ENCODE peak calls at places on chromosomes 2 and 18, in nine cellular contexts. One of them, this sample, is unnamed.

GRCh38 chr2:160666019-160666676 is 172.5 kb upstream of the RBMS1 start:
- DNase-seq in effector CD4-positive, alpha-beta T cell: no peak
- DNase-seq in fibroblast of villous mesenchyme: peak; percentile 99
- DNase-seq in T follicular helper cell: no peak
- DNase-seq in small intestine: peak; percentile 11
- DNase-seq in NCI-H2081: peak; percentile 59
- DNase-seq in dermis blood vessel endothelial cell: peak; percentile 99
- DNase-seq in EL: peak; percentile 95
- DNase-seq in iris pigment epithelial cell: peak; percentile 99
- DNase-seq in this sample: no peak

GRCh38 chr2:172513935-172514586 is 41.8 kb upstream of the PDK1 start:
- DNase-seq in NCI-H2081: no peak
- DNase-seq in iris pigment epithelial cell: no peak
- DNase-seq in effector CD4-positive, alpha-beta T cell: no peak
- DNase-seq in T follicular helper cell: no peak
- DNase-seq in fibroblast of villous mesenchyme: no peak
- DNase-seq in small intestine: no peak
- DNase-seq in dermis blood vessel endothelial cell: no peak
- DNase-seq in EL: no peak
- DNase-seq in this sample: no peak

GRCh38 chr18:78868330-78869316 is 111.0 kb upstream of the SALL3 start:
- DNase-seq in EL: no peak
- DNase-seq in dermis blood vessel endothelial cell: no peak
- DNase-seq in small intestine: no peak
- DNase-seq in NCI-H2081: no peak
- DNase-seq in effector CD4-positive, alpha-beta T cell: no peak
- DNase-seq in fibroblast of villous mesenchyme: no peak
- DNase-seq in iris pigment epithelial cell: no peak
- DNase-seq in T follicular helper cell: no peak
- DNase-seq in this sample: no peak

GRCh38 chr2:229553091-229553490 is 161.3 kb downstream of the DNER start:
- DNase-seq in NCI-H2081: no peak
- DNase-seq in dermis blood vessel endothelial cell: no peak
- DNase-seq in effector CD4-positive, alpha-beta T cell: no peak
- DNase-seq in iris pigment epithelial cell: peak; percentile 51
- DNase-seq in fibroblast of villous mesenchyme: no peak
- DNase-seq in EL: peak; percentile 45
- DNase-seq in T follicular helper cell: no peak
- DNase-seq in small intestine: no peak
- DNase-seq in this sample: no peak

GRCh38 chr2:15334650-15335326 is 226.3 kb downstream of the NBAS start:
- DNase-seq in iris pigment epithelial cell: peak; percentile 84
- DNase-seq in NCI-H2081: peak; percentile 77
- DNase-seq in effector CD4-positive, alpha-beta T cell: no peak
- DNase-seq in EL: peak; percentile 51
- DNase-seq in dermis blood vessel endothelial cell: no peak
- DNase-seq in fibroblast of villous mesenchyme: peak; percentile 26
- DNase-seq in small intestine: no peak
- DNase-seq in T follicular helper cell: no peak
- DNase-seq in this sample: no peak

GRCh38 chr18:59921384-59921891 is 21.6 kb downstream of the PMAIP1 start:
- DNase-seq in effector CD4-positive, alpha-beta T cell: peak; percentile 8
- DNase-seq in EL: no peak
- DNase-seq in T follicular helper cell: no peak
- DNase-seq in iris pigment epithelial cell: no peak
- DNase-seq in dermis blood vessel endothelial cell: no peak
- DNase-seq in fibroblast of villous mesenchyme: no peak
- DNase-seq in NCI-H2081: no peak
- DNase-seq in small intestine: peak; percentile 8
- DNase-seq in this sample: no peak

GRCh38 chr2:235669983-235670962 is 176.4 kb downstream of the AGAP1 start:
- DNase-seq in small intestine: peak; percentile 69
- DNase-seq in T follicular helper cell: no peak
- DNase-seq in EL: peak; percentile 75
- DNase-seq in effector CD4-positive, alpha-beta T cell: no peak
- DNase-seq in NCI-H2081: peak; percentile 69
- DNase-seq in dermis blood vessel endothelial cell: peak; percentile 80
- DNase-seq in iris pigment epithelial cell: peak; percentile 87
- DNase-seq in fibroblast of villous mesenchyme: peak; percentile 84
- DNase-seq in this sample: peak; percentile 55

GRCh38 chr2:134232868-134233732 is 20.8 kb upstream of the MGAT5 start:
- DNase-seq in effector CD4-positive, alpha-beta T cell: no peak
- DNase-seq in iris pigment epithelial cell: peak; percentile 72
- DNase-seq in NCI-H2081: no peak
- DNase-seq in EL: peak; percentile 29
- DNase-seq in small intestine: peak; percentile 37
- DNase-seq in T follicular helper cell: no peak
- DNase-seq in fibroblast of villous mesenchyme: peak; percentile 67
- DNase-seq in dermis blood vessel endothelial cell: no peak
- DNase-seq in this sample: no peak

GRCh38 chr2:210263841-210264240 is 38.6 kb upstream of the ACADL start:
- DNase-seq in EL: no peak
- DNase-seq in fibroblast of villous mesenchyme: no peak
- DNase-seq in NCI-H2081: no peak
- DNase-seq in effector CD4-positive, alpha-beta T cell: no peak
- DNase-seq in dermis blood vessel endothelial cell: no peak
- DNase-seq in iris pigment epithelial cell: no peak
- DNase-seq in T follicular helper cell: no peak
- DNase-seq in small intestine: no peak
- DNase-seq in this sample: no peak

GRCh38 chr2:227818569-227819397 is 5.1 kb downstream of the CCL20 start:
- DNase-seq in EL: no peak
- DNase-seq in T follicular helper cell: no peak
- DNase-seq in fibroblast of villous mesenchyme: peak; percentile 98
- DNase-seq in small intestine: peak; percentile 64
- DNase-seq in iris pigment epithelial cell: peak; percentile 93
- DNase-seq in NCI-H2081: no peak
- DNase-seq in dermis blood vessel endothelial cell: no peak
- DNase-seq in effector CD4-positive, alpha-beta T cell: no peak
- DNase-seq in this sample: no peak

GRCh38 chr2:162773352-162773751 is 65.2 kb downstream of the KCNH7 start:
- DNase-seq in dermis blood vessel endothelial cell: no peak
- DNase-seq in iris pigment epithelial cell: no peak
- DNase-seq in effector CD4-positive, alpha-beta T cell: no peak
- DNase-seq in EL: no peak
- DNase-seq in T follicular helper cell: no peak
- DNase-seq in small intestine: no peak
- DNase-seq in fibroblast of villous mesenchyme: no peak
- DNase-seq in NCI-H2081: no peak
- DNase-seq in this sample: no peak

GRCh38 chr2:191048073-191048472 is 34.1 kb upstream of the STAT1 start:
- DNase-seq in dermis blood vessel endothelial cell: no peak
- DNase-seq in fibroblast of villous mesenchyme: peak; percentile 62
- DNase-seq in effector CD4-positive, alpha-beta T cell: no peak
- DNase-seq in small intestine: no peak
- DNase-seq in EL: peak; percentile 36
- DNase-seq in T follicular helper cell: no peak
- DNase-seq in NCI-H2081: no peak
- DNase-seq in iris pigment epithelial cell: peak; percentile 74
- DNase-seq in this sample: no peak

GRCh38 chr2:6999161-6999877 is 82.1 kb downstream of the RNF144A start:
- DNase-seq in dermis blood vessel endothelial cell: no peak
- DNase-seq in T follicular helper cell: no peak
- DNase-seq in fibroblast of villous mesenchyme: no peak
- DNase-seq in effector CD4-positive, alpha-beta T cell: no peak
- DNase-seq in EL: no peak
- DNase-seq in small intestine: no peak
- DNase-seq in iris pigment epithelial cell: no peak
- DNase-seq in NCI-H2081: no peak
- DNase-seq in this sample: no peak

GRCh38 chr18:58078889-58079573 is 35.0 kb downstream of the NEDD4L start:
- DNase-seq in effector CD4-positive, alpha-beta T cell: no peak
- DNase-seq in EL: no peak
- DNase-seq in dermis blood vessel endothelial cell: no peak
- DNase-seq in fibroblast of villous mesenchyme: no peak
- DNase-seq in iris pigment epithelial cell: no peak
- DNase-seq in NCI-H2081: no peak
- DNase-seq in small intestine: peak; percentile 98
- DNase-seq in T follicular helper cell: no peak
- DNase-seq in this sample: no peak

GRCh38 chr2:100178085-100178788 is 35.8 kb upstream of the AFF3 start:
- DNase-seq in small intestine: peak; percentile 43
- DNase-seq in EL: peak; percentile 55
- DNase-seq in T follicular helper cell: no peak
- DNase-seq in NCI-H2081: no peak
- DNase-seq in fibroblast of villous mesenchyme: peak; percentile 47
- DNase-seq in iris pigment epithelial cell: peak; percentile 53
- DNase-seq in effector CD4-positive, alpha-beta T cell: no peak
- DNase-seq in dermis blood vessel endothelial cell: peak; percentile 88
- DNase-seq in this sample: peak; percentile 15

GRCh38 chr2:25979006-25979405 is 3.3 kb downstream of the KIF3C start:
- DNase-seq in small intestine: no peak
- DNase-seq in effector CD4-positive, alpha-beta T cell: no peak
- DNase-seq in iris pigment epithelial cell: no peak
- DNase-seq in T follicular helper cell: no peak
- DNase-seq in NCI-H2081: no peak
- DNase-seq in dermis blood vessel endothelial cell: no peak
- DNase-seq in fibroblast of villous mesenchyme: no peak
- DNase-seq in EL: no peak
- DNase-seq in this sample: no peak

GRCh38 chr2:196849895-196850294 is 40.7 kb upstream of the C2orf66 start:
- DNase-seq in fibroblast of villous mesenchyme: peak; percentile 41
- DNase-seq in effector CD4-positive, alpha-beta T cell: no peak
- DNase-seq in T follicular helper cell: no peak
- DNase-seq in iris pigment epithelial cell: peak; percentile 48
- DNase-seq in EL: peak; percentile 38
- DNase-seq in dermis blood vessel endothelial cell: peak; percentile 64
- DNase-seq in NCI-H2081: no peak
- DNase-seq in small intestine: peak; percentile 67
- DNase-seq in this sample: no peak

GRCh38 chr2:209534228-209534627 is 110.4 kb downstream of the MAP2 start:
- DNase-seq in T follicular helper cell: no peak
- DNase-seq in effector CD4-positive, alpha-beta T cell: no peak
- DNase-seq in dermis blood vessel endothelial cell: no peak
- DNase-seq in EL: no peak
- DNase-seq in iris pigment epithelial cell: no peak
- DNase-seq in NCI-H2081: no peak
- DNase-seq in fibroblast of villous mesenchyme: no peak
- DNase-seq in small intestine: no peak
- DNase-seq in this sample: no peak

GRCh38 chr2:11865820-11866219 is 119.4 kb downstream of the LPIN1 start:
- DNase-seq in dermis blood vessel endothelial cell: no peak
- DNase-seq in T follicular helper cell: no peak
- DNase-seq in effector CD4-positive, alpha-beta T cell: no peak
- DNase-seq in NCI-H2081: no peak
- DNase-seq in fibroblast of villous mesenchyme: no peak
- DNase-seq in EL: no peak
- DNase-seq in small intestine: no peak
- DNase-seq in iris pigment epithelial cell: no peak
- DNase-seq in this sample: no peak

GRCh38 chr2:96340493-96341414 is 5.2 kb downstream of the NCAPH start:
- DNase-seq in NCI-H2081: no peak
- DNase-seq in dermis blood vessel endothelial cell: no peak
- DNase-seq in T follicular helper cell: no peak
- DNase-seq in fibroblast of villous mesenchyme: peak; percentile 55
- DNase-seq in small intestine: no peak
- DNase-seq in EL: peak; percentile 52
- DNase-seq in effector CD4-positive, alpha-beta T cell: no peak
- DNase-seq in iris pigment epithelial cell: peak; percentile 74
- DNase-seq in this sample: no peak

GRCh38 chr2:227889336-227889735 is 17.9 kb downstream of the DAW1 start:
- DNase-seq in small intestine: no peak
- DNase-seq in T follicular helper cell: no peak
- DNase-seq in iris pigment epithelial cell: no peak
- DNase-seq in NCI-H2081: no peak
- DNase-seq in EL: no peak
- DNase-seq in fibroblast of villous mesenchyme: no peak
- DNase-seq in effector CD4-positive, alpha-beta T cell: no peak
- DNase-seq in dermis blood vessel endothelial cell: no peak
- DNase-seq in this sample: no peak

GRCh38 chr2:29262681-29263260 is 147.6 kb downstream of the CLIP4 start:
- DNase-seq in fibroblast of villous mesenchyme: no peak
- DNase-seq in T follicular helper cell: no peak
- DNase-seq in NCI-H2081: peak; percentile 26
- DNase-seq in iris pigment epithelial cell: no peak
- DNase-seq in small intestine: peak; percentile 11
- DNase-seq in EL: no peak
- DNase-seq in effector CD4-positive, alpha-beta T cell: no peak
- DNase-seq in dermis blood vessel endothelial cell: no peak
- DNase-seq in this sample: no peak

GRCh38 chr2:45293182-45293581 is 283.9 kb upstream of the SIX2 start:
- DNase-seq in EL: peak; percentile 46
- DNase-seq in iris pigment epithelial cell: peak; percentile 75
- DNase-seq in T follicular helper cell: no peak
- DNase-seq in fibroblast of villous mesenchyme: peak; percentile 41
- DNase-seq in small intestine: no peak
- DNase-seq in NCI-H2081: no peak
- DNase-seq in effector CD4-positive, alpha-beta T cell: no peak
- DNase-seq in dermis blood vessel endothelial cell: peak; percentile 35
- DNase-seq in this sample: no peak

GRCh38 chr2:180191352-180192124 is 184.4 kb upstream of the CWC22 start:
- DNase-seq in fibroblast of villous mesenchyme: peak; percentile 34
- DNase-seq in effector CD4-positive, alpha-beta T cell: no peak
- DNase-seq in NCI-H2081: no peak
- DNase-seq in EL: peak; percentile 17
- DNase-seq in T follicular helper cell: no peak
- DNase-seq in iris pigment epithelial cell: peak; percentile 2
- DNase-seq in small intestine: no peak
- DNase-seq in dermis blood vessel endothelial cell: no peak
- DNase-seq in this sample: no peak

GRCh38 chr2:24985406-24985805 is 13.7 kb upstream of the DNAJC27 start:
- DNase-seq in small intestine: no peak
- DNase-seq in dermis blood vessel endothelial cell: no peak
- DNase-seq in fibroblast of villous mesenchyme: no peak
- DNase-seq in NCI-H2081: no peak
- DNase-seq in EL: no peak
- DNase-seq in T follicular helper cell: no peak
- DNase-seq in effector CD4-positive, alpha-beta T cell: no peak
- DNase-seq in iris pigment epithelial cell: no peak
- DNase-seq in this sample: no peak

GRCh38 chr2:46967990-46968647 is 52.5 kb upstream of the MCFD2 start:
- DNase-seq in dermis blood vessel endothelial cell: peak; percentile 70
- DNase-seq in iris pigment epithelial cell: peak; percentile 91
- DNase-seq in effector CD4-positive, alpha-beta T cell: no peak
- DNase-seq in T follicular helper cell: no peak
- DNase-seq in NCI-H2081: no peak
- DNase-seq in EL: peak; percentile 90
- DNase-seq in fibroblast of villous mesenchyme: peak; percentile 94
- DNase-seq in small intestine: peak; percentile 96
- DNase-seq in this sample: peak; percentile 92

GRCh38 chr18:332007-332406 is 64.2 kb upstream of the THOC1 start:
- DNase-seq in EL: no peak
- DNase-seq in T follicular helper cell: no peak
- DNase-seq in NCI-H2081: no peak
- DNase-seq in dermis blood vessel endothelial cell: peak; percentile 79
- DNase-seq in small intestine: no peak
- DNase-seq in fibroblast of villous mesenchyme: peak; percentile 39
- DNase-seq in effector CD4-positive, alpha-beta T cell: no peak
- DNase-seq in iris pigment epithelial cell: no peak
- DNase-seq in this sample: no peak